ENCODE peak calls at places on chromosome 22, in nine cellular contexts. Y is transverse colon; D is CD4-positive, alpha-beta memory T cell; G is right lobe of liver; T is cardiac muscle cell; B is GM23338; A is ovary; V is adrenal gland; U is effector memory CD4-positive, alpha-beta T cell. M is an unnamed sample.

GRCh38 chr22:27799334-27800249 is 2.0 kb downstream of the MN1 start:
- DNase-seq in V (no peak), G (peak; percentile 49), U (no peak), B (no peak), A (peak; percentile 66), Y (no peak), T (peak; percentile 62), D (no peak), M (peak; percentile 34)

GRCh38 chr22:17797721-17798559 is 23.7 kb upstream of the BID start:
- DNase-seq in T (no peak), Y (no peak), G (no peak), V (no peak), D (no peak), B (no peak), U (no peak), A (no peak), M (no peak)

GRCh38 chr22:32859743-32860142 is 58.2 kb downstream of the TIMP3 start:
- DNase-seq in T (no peak), A (no peak), Y (no peak), B (no peak), G (no peak), D (no peak), V (no peak), U (no peak), M (no peak)

GRCh38 chr22:43126506-43127165 is 16.1 kb downstream of the BIK start:
- DNase-seq in Y (peak; percentile 72), U (no peak), V (no peak), T (no peak), D (no peak), B (no peak), G (no peak), A (no peak), M (no peak)

GRCh38 chr22:20532256-20532993 is 25.0 kb downstream of the MED15 start:
- DNase-seq in U (no peak), D (no peak), T (no peak), A (no peak), B (no peak), G (no peak), Y (no peak), V (no peak), M (no peak)

GRCh38 chr22:32237905-32238304 is 17.2 kb downstream of the SLC5A4 start:
- DNase-seq in D (no peak), A (no peak), V (no peak), U (no peak), T (no peak), Y (no peak), G (no peak), B (peak; percentile 14), M (no peak)

GRCh38 chr22:49971232-49972162 is 10.9 kb downstream of the PIM3 start:
- DNase-seq in T (peak; percentile 42), A (peak; percentile 92), U (no peak), Y (peak; percentile 92), B (peak; percentile 61), G (peak; percentile 94), D (no peak), V (peak; percentile 85), M (peak; percentile 87)

GRCh38 chr22:35149149-35149548 is 83.2 kb downstream of the ISX start:
- DNase-seq in V (no peak), A (no peak), Y (no peak), T (no peak), U (no peak), D (no peak), B (no peak), G (no peak), M (no peak)

GRCh38 chr22:32603651-32604540 is 129.3 kb downstream of the FBXO7 start:
- DNase-seq in G (no peak), B (no peak), T (no peak), V (no peak), A (no peak), U (no peak), D (no peak), Y (no peak), M (no peak)

GRCh38 chr22:40190501-40190900 is 12.8 kb downstream of the TNRC6B start:
- DNase-seq in Y (no peak), T (peak; percentile 69), G (no peak), D (no peak), B (no peak), V (no peak), U (no peak), A (no peak), M (peak; percentile 45)

GRCh38 chr22:46514592-46515207 is 22.7 kb downstream of the CELSR1 start:
- DNase-seq in V (no peak), B (no peak), Y (no peak), D (no peak), T (no peak), G (no peak), A (no peak), U (no peak), M (no peak)

GRCh38 chr22:30591191-30591587 is 521 bp downstream of the PES1 start:
- DNase-seq in G (no peak), U (no peak), B (no peak), A (no peak), D (no peak), Y (no peak), V (no peak), T (no peak), M (no peak)

GRCh38 chr22:28333106-28333505 is 346.5 kb downstream of the TTC28 start:
- DNase-seq in V (no peak), G (no peak), B (no peak), A (no peak), D (no peak), U (no peak), T (no peak), Y (no peak), M (no peak)

GRCh38 chr22:20951932-20952380 is 15.1 kb upstream of the AIFM3 start:
- DNase-seq in U (no peak), B (no peak), T (no peak), A (no peak), D (no peak), G (peak; percentile 58), V (no peak), Y (peak; percentile 45), M (no peak)

GRCh38 chr22:33296941-33297340 is 238.8 kb upstream of the SYN3 start:
- DNase-seq in G (no peak), B (no peak), V (no peak), D (no peak), Y (no peak), A (no peak), T (no peak), U (no peak), M (no peak)

GRCh38 chr22:30572210-30572609 is 2.3 kb downstream of the GAL3ST1 start:
- DNase-seq in D (no peak), Y (no peak), T (no peak), A (no peak), B (no peak), U (no peak), V (no peak), G (no peak), M (no peak)

DNA sequence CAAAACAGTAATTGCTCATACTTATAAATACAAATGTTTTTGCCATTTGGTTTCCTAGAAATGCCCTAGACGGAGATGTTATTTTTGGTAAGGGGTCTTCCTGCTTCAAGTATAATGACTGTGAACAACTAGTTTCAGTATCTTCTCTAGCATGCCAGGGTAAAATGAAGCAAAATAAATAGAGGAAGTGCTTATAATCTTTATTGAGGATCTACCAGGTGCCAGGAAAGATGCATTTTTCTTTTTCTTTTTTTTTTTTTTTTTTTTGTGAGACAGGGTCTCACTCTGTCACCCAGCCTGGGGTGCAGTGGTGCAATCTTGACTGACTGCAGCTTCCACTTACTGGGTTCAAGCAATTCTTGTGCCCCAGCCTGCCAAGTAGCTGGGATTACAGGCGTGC is 146.7 kb upstream of the GRK3 start:
- DNase-seq in A (no peak), D (no peak), V (no peak), Y (no peak), T (no peak), G (no peak), U (no peak), B (no peak), M (no peak)
- H3K27me3 ChIP-seq in A (peaks cover 2% of the 10 kb centered on the region), D (peaks cover 21% of the 10 kb centered on the region), V (peaks cover 18% of the 10 kb centered on the region), Y (peaks cover 27% of the 10 kb centered on the region), T (peaks cover 71% of the 10 kb centered on the region), G (peaks cover 12% of the 10 kb centered on the region), U (peaks cover 11% of the 10 kb centered on the region), B (peaks cover 66% of the 10 kb centered on the region), M (peaks cover 38% of the 10 kb centered on the region)

DNA sequence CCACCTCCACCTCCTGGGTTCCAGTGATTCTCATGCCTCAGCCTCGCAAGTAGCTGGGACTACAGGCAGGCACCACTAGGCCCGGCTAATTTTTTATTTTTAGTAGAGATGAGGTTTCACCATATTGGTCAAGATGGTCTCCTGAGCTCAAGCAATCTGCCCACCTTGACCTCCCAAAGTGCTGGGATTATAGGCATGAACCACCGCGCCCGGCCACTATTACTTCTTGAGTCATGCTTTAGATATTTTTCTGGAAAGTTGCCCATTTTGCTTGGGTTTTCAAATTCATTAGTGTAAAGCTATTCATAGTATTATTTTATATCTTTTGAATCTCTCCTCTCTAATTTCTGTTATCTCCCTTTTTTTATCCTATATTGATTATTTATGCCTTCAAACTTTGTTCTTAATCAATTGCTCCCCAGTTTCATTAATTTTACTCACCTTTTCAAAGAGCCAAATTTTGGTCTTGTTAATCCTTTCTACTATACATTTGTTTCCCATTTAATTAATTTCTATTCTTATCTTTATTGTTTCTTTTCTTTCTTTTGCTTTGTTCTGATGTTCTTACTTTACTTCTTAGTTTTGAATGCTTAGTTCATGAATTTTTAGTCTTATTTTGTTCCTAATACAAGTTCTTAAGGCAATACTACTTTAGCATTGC is 10.3 kb upstream of the RAC2 start:
- DNase-seq in A (no peak), D (no peak), Y (no peak), V (no peak), U (no peak), B (no peak), G (peak; percentile 3), T (no peak), M (no peak)
- H3K4me3 ChIP-seq in A (no peak overlapping the region), D (no peak overlapping the region), Y (no peak overlapping the region), V (no peak overlapping the region), U (no peak overlapping the region), B (no peak overlapping the region), G (no peak overlapping the region), T (no peak overlapping the region), M (no peak overlapping the region)

DNA sequence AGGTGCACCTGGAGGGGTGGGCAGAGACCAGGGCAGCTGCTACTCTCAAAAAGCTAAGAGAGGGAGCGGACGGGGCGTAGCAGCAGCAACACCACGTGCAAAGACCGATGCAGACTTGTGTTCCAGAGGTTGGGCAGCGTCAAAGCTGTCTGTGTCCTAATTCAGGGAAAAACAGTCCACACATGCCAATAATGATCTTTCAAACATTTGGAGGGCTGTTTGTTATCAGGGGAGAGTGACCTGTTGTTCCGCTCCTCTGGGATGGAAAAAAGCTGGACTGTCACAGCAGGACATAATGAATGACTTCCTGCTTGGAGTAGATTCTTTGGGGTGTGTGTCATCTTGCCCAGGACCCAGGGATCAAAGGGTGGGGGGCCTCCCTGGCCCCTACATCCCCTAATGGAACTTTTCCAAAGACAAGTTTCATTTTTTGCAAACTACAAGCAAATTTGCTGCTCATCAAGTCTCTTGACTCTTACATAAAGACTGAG is 6.2 kb upstream of the FBLN1 start:
- DNase-seq in A (no peak), T (no peak), Y (no peak), U (no peak), G (no peak), D (no peak), B (no peak), V (no peak), M (no peak)
- H3K27me3 ChIP-seq in A (no peaks in the 10 kb centered on the region), T (no peaks in the 10 kb centered on the region), Y (peaks cover 5% of the 10 kb centered on the region), U (no peaks in the 10 kb centered on the region), G (no peaks in the 10 kb centered on the region), D (no peaks in the 10 kb centered on the region), B (no peaks in the 10 kb centered on the region), V (peaks cover under 1% of the 10 kb centered on the region), M (peaks cover 49% of the 10 kb centered on the region)

DNA sequence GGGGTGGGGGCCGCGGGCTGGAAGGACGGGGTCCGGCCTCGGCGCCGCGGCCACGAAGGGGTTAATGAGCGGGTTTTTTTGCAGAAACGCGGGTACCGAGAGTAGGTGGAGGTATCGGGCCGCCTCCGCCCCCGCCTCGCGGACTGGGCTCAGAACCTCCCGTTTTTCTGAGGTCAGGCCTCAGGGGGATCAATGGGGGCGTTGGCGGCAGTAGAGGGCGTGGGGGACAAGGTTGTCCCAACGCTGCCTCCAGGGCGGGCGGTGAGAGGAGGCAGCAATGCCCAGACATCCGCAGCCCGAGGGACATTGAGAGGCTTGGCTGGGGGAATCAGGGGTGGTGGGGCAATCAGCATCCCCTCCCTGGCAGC is 34.8 kb upstream of the PRODH start:
- DNase-seq in B (peak; percentile 57), V (no peak), Y (no peak), D (no peak), T (no peak), A (no peak), G (no peak), U (no peak), M (no peak)
- H3K4me3 ChIP-seq in B (peak overlapping the region; percentile 84), V (peak overlapping the region; percentile 56), Y (peak overlapping the region; percentile 24), D (no peak overlapping the region), T (peak overlapping the region; percentile 69), A (peak overlapping the region; percentile 3), G (peak overlapping the region; percentile 59), U (peak overlapping the region; percentile 53), M (peak overlapping the region; percentile 68)